ENCODE peak calls at places on chromosome 10, in eight cellular contexts. G is astrocyte of the spinal cord; Y is heart right ventricle; H is HT1080; R is progenitor cell of endocrine pancreas; E is activated naive CD8-positive, alpha-beta T cell treated with anti-CD3 and anti-CD28 coated beads, Interleukin-2, amount 10 ng/mL, durations not matched to agents 7 days and 5 days; M is right cardiac atrium; W is activated CD8-positive, alpha-beta memory T cell treated with anti-CD3 and anti-CD28 coated beads for 1 hour. S is an unnamed sample.

GRCh38 chr10:76540786-76541185 is 1096.8 kb downstream of the KCNMA1 start:
- DNase-seq in M (no peak), G (no peak), R (no peak), E (no peak), W (no peak), H (no peak), Y (no peak), S (no peak)

GRCh38 chr10:133279961-133280283 is 3.3 kb upstream of the ADAM8 start:
- DNase-seq in M (peak; percentile 47), Y (no peak), H (no peak), G (no peak), W (no peak), E (no peak), R (no peak), S (no peak)

GRCh38 chr10:69278446-69278963 is at the start of gene HK1:
- DNase-seq in Y (peak; percentile 23), M (peak; percentile 69), W (no peak), R (no peak), H (no peak), G (peak; percentile 35), E (no peak), S (peak; percentile 12)

GRCh38 chr10:78381072-78381471 is 347.4 kb downstream of the RPS24 start:
- DNase-seq in E (no peak), M (no peak), R (no peak), W (no peak), Y (no peak), H (no peak), G (no peak), S (no peak)

GRCh38 chr10:110901954-110902819 is 16.8 kb downstream of the BBIP1 start:
- DNase-seq in H (peak; percentile 61), M (no peak), Y (no peak), E (no peak), W (no peak), G (peak; percentile 77), R (no peak), S (peak; percentile 44)

GRCh38 chr10:20287951-20288350 is 471.7 kb downstream of the PLXDC2 start:
- DNase-seq in M (no peak), Y (no peak), W (no peak), R (no peak), G (no peak), E (no peak), H (no peak), S (no peak)

GRCh38 chr10:130658687-130659290 is 522.6 kb downstream of the GLRX3 start:
- DNase-seq in R (no peak), H (no peak), W (no peak), Y (no peak), G (no peak), E (no peak), M (no peak), S (no peak)

GRCh38 chr10:4086041-4086886 is 301.3 kb upstream of the KLF6 start:
- DNase-seq in R (no peak), H (no peak), M (no peak), Y (peak; percentile 76), W (no peak), E (no peak), G (peak; percentile 37), S (no peak)

GRCh38 chr10:79166312-79166721 is 97.6 kb downstream of the ZMIZ1 start:
- DNase-seq in E (no peak), G (no peak), H (no peak), M (peak; percentile 63), R (no peak), W (no peak), Y (peak; percentile 60), S (no peak)

GRCh38 chr10:104329754-104330153 is 8.5 kb downstream of the ITPRIP start:
- DNase-seq in H (peak; percentile 91), E (no peak), M (no peak), G (peak; percentile 88), R (no peak), W (no peak), Y (no peak), S (peak; percentile 92)

GRCh38 chr10:90958781-90959180 is 37.9 kb upstream of the ANKRD1 start:
- DNase-seq in M (no peak), W (no peak), E (no peak), H (no peak), G (no peak), R (no peak), Y (no peak), S (no peak)

GRCh38 chr10:63365976-63366765 is 99.6 kb downstream of the JMJD1C start:
- DNase-seq in Y (no peak), W (no peak), E (no peak), G (peak; percentile 60), M (no peak), H (peak; percentile 83), R (no peak), S (no peak)

GRCh38 chr10:81027223-81027622 is 489.5 kb downstream of the SH2D4B start:
- DNase-seq in Y (no peak), E (no peak), M (no peak), H (no peak), R (no peak), G (no peak), W (no peak), S (peak; percentile 56)

GRCh38 chr10:87546971-87547413 is 42.3 kb downstream of the MINPP1 start:
- DNase-seq in M (peak; percentile 25), R (no peak), G (no peak), E (no peak), W (no peak), H (no peak), Y (no peak), S (peak; percentile 61)

GRCh38 chr10:119545310-119545709 is 2.8 kb upstream of the RGS10 start:
- DNase-seq in R (no peak), H (no peak), G (no peak), W (no peak), Y (no peak), M (no peak), E (no peak), S (no peak)

GRCh38 chr10:25263931-25264330 is 89.1 kb downstream of the GPR158 start:
- DNase-seq in H (peak; percentile 41), R (no peak), E (no peak), G (peak; percentile 14), Y (no peak), W (no peak), M (no peak), S (no peak)